ENCODE peak calls at places on chromosomes 16 and 17, in nine cellular contexts. C is progenitor cell of endocrine pancreas, Q is naive B cell, P is NCI-H1436, N is B cell, Z is NCI-H1930, X is left lung, M is OCI-M1, R is nucleus accumbens. E is an unnamed sample.

GRCh38 chr17:56540791-56541190 is 52.7 kb upstream of the NOG start:
- DNase-seq in C (no peak), Q (no peak), P (no peak), N (no peak), Z (no peak), X (no peak), M (no peak), R (no peak), E (no peak)

GRCh38 chr17:58186591-58186990 is 5.9 kb upstream of the EPX start:
- DNase-seq in C (no peak), Q (no peak), P (no peak), N (no peak), Z (no peak), X (no peak), M (no peak), R (no peak), E (no peak)

GRCh38 chr17:42843358-42843934 is 934 bp upstream of the AOC2 start:
- DNase-seq in C (no peak), Q (peak), P (peak), N (peak), Z (peak), X (no peak), M (peak), R (no peak), E (peak)

GRCh38 chr17:82858376-82859126 is 18.7 kb upstream of the ZNF750 start:
- DNase-seq in C (no peak), Q (no peak), P (no peak), N (no peak), Z (no peak), X (peak), M (no peak), R (no peak), E (no peak)

GRCh38 chr16:80583466-80583865 is 42.7 kb downstream of the DYNLRB2 start:
- DNase-seq in C (no peak), Q (no peak), P (no peak), N (no peak), Z (no peak), X (no peak), M (no peak), R (no peak), E (no peak)

GRCh38 chr17:80105762-80106161 is 4.4 kb downstream of the GAA start:
- DNase-seq in C (no peak), Q (no peak), P (peak), N (no peak), Z (no peak), X (peak), M (no peak), R (no peak), E (no peak)

GRCh38 chr16:24218299-24218698 is 37.8 kb upstream of the CACNG3 start:
- DNase-seq in C (no peak), Q (no peak), P (no peak), N (no peak), Z (no peak), X (no peak), M (no peak), R (no peak), E (no peak)

GRCh38 chr16:87320510-87321227 is 3.5 kb upstream of the C16orf95 start:
- DNase-seq in C (no peak), Q (no peak), P (no peak), N (no peak), Z (no peak), X (no peak), M (no peak), R (no peak), E (peak)

GRCh38 chr17:50871369-50871768 is 5.2 kb upstream of the TOB1 start:
- DNase-seq in C (no peak), Q (no peak), P (no peak), N (no peak), Z (no peak), X (no peak), M (no peak), R (no peak), E (no peak)

GRCh38 chr16:11781773-11782172 is 15.3 kb downstream of the ZC3H7A start:
- DNase-seq in C (no peak), Q (no peak), P (peak), N (no peak), Z (no peak), X (no peak), M (no peak), R (no peak), E (no peak)

GRCh38 chr17:75271955-75272847 is 1.2 kb upstream of the MIF4GD start:
- DNase-seq in C (no peak), Q (no peak), P (no peak), N (no peak), Z (no peak), X (no peak), M (no peak), R (no peak), E (peak)

GRCh38 chr17:72590382-72590781 is 469.6 kb downstream of the SOX9 start:
- DNase-seq in C (no peak), Q (no peak), P (no peak), N (no peak), Z (no peak), X (no peak), M (no peak), R (no peak), E (no peak)

GRCh38 chr17:78459696-78460095 is 81.2 kb downstream of the PGS1 start:
- DNase-seq in C (no peak), Q (no peak), P (no peak), N (no peak), Z (no peak), X (peak), M (no peak), R (no peak), E (no peak)

GRCh38 chr16:54077412-54077821 is 209.2 kb downstream of the IRX3 start:
- DNase-seq in C (no peak), Q (no peak), P (no peak), N (no peak), Z (no peak), X (no peak), M (no peak), R (no peak), E (no peak)

GRCh38 chr16:81654346-81654745 is 124.7 kb upstream of the PLCG2 start:
- DNase-seq in C (no peak), Q (no peak), P (no peak), N (no peak), Z (no peak), X (no peak), M (no peak), R (no peak), E (no peak)

GRCh38 chr17:79645022-79645776 is 34.3 kb upstream of the RBFOX3 start:
- DNase-seq in C (peak), Q (no peak), P (no peak), N (no peak), Z (no peak), X (no peak), M (no peak), R (no peak), E (no peak)

GRCh38 chr16:66746048-66746447 is 5.4 kb downstream of the DYNC1LI2 start:
- DNase-seq in C (no peak), Q (no peak), P (no peak), N (no peak), Z (no peak), X (no peak), M (no peak), R (no peak), E (no peak)

GRCh38 chr17:8326591-8327583 is 12.8 kb upstream of the ODF4 start:
- DNase-seq in C (peak), Q (peak), P (peak), N (peak), Z (no peak), X (no peak), M (peak), R (no peak), E (peak)

GRCh38 chr16:70670175-70670574 is 15.7 kb downstream of the MTSS2 start:
- DNase-seq in C (no peak), Q (no peak), P (no peak), N (no peak), Z (no peak), X (no peak), M (no peak), R (no peak), E (no peak)

GRCh38 chr17:35973333-35974260 is 7.7 kb downstream of the CCL16 start:
- DNase-seq in C (peak), Q (no peak), P (no peak), N (no peak), Z (no peak), X (no peak), M (no peak), R (no peak), E (no peak)

GRCh38 chr16:66408181-66409048 is 18.7 kb upstream of the BEAN1 start:
- DNase-seq in C (no peak), Q (no peak), P (no peak), N (no peak), Z (no peak), X (no peak), M (peak), R (no peak), E (no peak)

GRCh38 chr17:19978206-19978802 is 676 bp upstream of the AKAP10 start:
- DNase-seq in C (no peak), Q (no peak), P (no peak), N (peak), Z (no peak), X (no peak), M (peak), R (no peak), E (peak)

GRCh38 chr16:88357306-88358032 is 25.3 kb upstream of the ZNF469 start:
- DNase-seq in C (no peak), Q (no peak), P (no peak), N (no peak), Z (no peak), X (peak), M (no peak), R (no peak), E (no peak)

GRCh38 chr17:43579570-43580140 is 33.5 kb upstream of the ETV4 start:
- DNase-seq in C (no peak), Q (no peak), P (no peak), N (no peak), Z (no peak), X (no peak), M (no peak), R (no peak), E (no peak)

GRCh38 chr16:1773703-1774455 is 945 bp upstream of the MRPS34 start:
- DNase-seq in C (no peak), Q (no peak), P (no peak), N (no peak), Z (no peak), X (no peak), M (peak), R (no peak), E (no peak)